ENCODE peak calls at places on chromosomes 16 and 17, in eight cellular contexts. Y is A549, X is GM12878, R is HCT116, Q is K562, O is SK-N-SH, J is GM23338, P is HepG2. U is an unnamed sample. For H3K4me1, the result is how much of the 10 kb centered on the place peaks cover.

GRCh38 chr17:62592305-62593099 is 35.0 kb upstream of the MRC2 start:
- DNase-seq in P (no peak), X (no peak), Q (no peak), Y (peak), O (no peak), J (no peak), R (no peak), U (no peak)

GRCh38 chr16:57061084-57061905 is 31.1 kb upstream of the CPNE2 start:
- DNase-seq in Y (no peak), R (no peak), P (peak), O (peak), X (no peak), J (no peak), Q (no peak), U (no peak)

GRCh38 chr17:49859991-49860953 is 12.4 kb upstream of the TAC4 start:
- DNase-seq in R (no peak), Y (peak), P (peak), X (no peak), O (no peak), Q (no peak), J (peak), U (no peak)

GRCh38 chr17:29063992-29064391 is 21.1 kb downstream of the PIPOX start:
- DNase-seq in P (no peak), Y (no peak), J (no peak), R (no peak), Q (no peak), O (no peak), X (no peak), U (no peak)

GRCh38 chr16:53968896-53969295 is 264.9 kb downstream of the FTO start:
- DNase-seq in Y (no peak), Q (no peak), O (no peak), R (no peak), J (no peak), P (no peak), X (no peak), U (no peak)

GRCh38 chr17:60598001-60598736 is 1.8 kb upstream of the PPM1D start:
- DNase-seq in Y (no peak), O (no peak), Q (no peak), P (no peak), X (no peak), R (no peak), J (no peak), U (no peak)

GRCh38 chr17:7132511-7133094 is 18.0 kb upstream of the ASGR2 start:
- DNase-seq in P (peak), R (no peak), O (no peak), J (peak), Y (no peak), X (peak), Q (no peak), U (no peak)

GRCh38 chr16:54808890-54809289 is 121.8 kb upstream of the IRX5 start:
- DNase-seq in J (no peak), Q (no peak), R (no peak), Y (no peak), O (no peak), P (no peak), X (no peak), U (no peak)

GRCh38 chr16:590165-590874 is 454 bp downstream of the RAB40C start:
- DNase-seq in X (no peak), P (no peak), O (peak), Q (peak), J (no peak), Y (no peak), R (no peak), U (no peak)

GRCh38 chr17:30341703-30342102 is 7.8 kb upstream of the TMIGD1 start:
- DNase-seq in Q (no peak), R (no peak), O (no peak), P (no peak), J (no peak), Y (no peak), X (no peak), U (no peak)

GRCh38 chr17:70137451-70138230 is 31.7 kb upstream of the KCNJ2 start:
- DNase-seq in J (peak), O (no peak), Y (peak), P (no peak), R (no peak), X (peak), Q (no peak), U (no peak)

GRCh38 chr17:74276561-74277009 is 2.6 kb downstream of the DNAI2 start:
- DNase-seq in J (no peak), O (no peak), Q (no peak), P (no peak), R (no peak), Y (no peak), X (no peak), U (no peak)

GRCh38 chr17:50102164-50102991 is 7.2 kb downstream of the PDK2 start:
- DNase-seq in Q (no peak), X (no peak), R (no peak), O (peak), J (no peak), P (peak), Y (no peak), U (no peak)

GRCh38 chr16:67901734-67902133 is 8.7 kb downstream of the PSKH1 start:
- DNase-seq in P (peak), O (no peak), X (no peak), Q (no peak), R (no peak), Y (no peak), J (no peak), U (no peak)

GRCh38 chr16:67892899-67893790 is at the start of gene PSKH1:
- DNase-seq in P (peak), O (peak), X (peak), Q (peak), Y (peak), R (peak), J (peak), U (peak)

GRCh38 chr16:67893791-67894399 is 841 bp downstream of the PSKH1 start:
- DNase-seq in Y (no peak), P (peak), X (no peak), J (no peak), Q (no peak), O (no peak), R (no peak), U (no peak)

GRCh38 chr16:67900156-67900555 is 7.1 kb downstream of the PSKH1 start:
- DNase-seq in Y (no peak), R (no peak), J (no peak), Q (no peak), X (no peak), O (no peak), P (no peak), U (no peak)

DNA sequence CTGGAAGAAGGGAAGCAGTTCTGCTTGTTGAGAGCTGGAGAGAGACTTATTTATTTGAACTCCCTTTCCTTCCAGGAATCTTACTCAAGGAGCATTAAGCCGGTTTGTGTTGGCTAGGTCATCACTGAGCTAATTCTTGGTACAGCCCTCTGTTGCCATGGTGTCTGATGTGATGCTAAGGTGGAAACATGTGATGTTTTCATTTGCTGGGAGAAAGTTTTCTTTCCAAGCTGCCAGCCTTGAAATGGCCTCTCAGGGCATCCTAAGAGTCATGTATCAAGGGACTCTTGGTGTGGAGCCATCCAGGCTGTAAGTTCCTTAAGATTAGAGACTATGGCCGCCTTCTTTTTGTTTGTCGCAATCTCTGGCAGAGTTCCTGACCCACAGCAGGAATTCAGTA is 4.2 kb downstream of the PSKH1 start:
- DNase-seq in X (no peak), Q (no peak), J (no peak), O (no peak), Y (no peak), P (no peak), R (no peak), U (no peak)
- H3K27ac ChIP-seq in X (no peak), Q (no peak), J (no peak), O (no peak), Y (no peak), P (no peak), R (no peak), U (no peak)

GRCh38 chr17:79789943-79790804 is 6.7 kb downstream of the CBX8 start:
- DNase-seq in Q (peak), R (no peak), X (no peak), O (peak), P (no peak), Y (peak), J (peak), U (no peak)
- TF ChIP-seq REST in Q (no peak), R (no peak), X (no peak), O (no peak), P (no peak), Y (no peak), J (no peak), U (no peak)

GRCh38 chr16:77193377-77193776 is 2.4 kb downstream of the MON1B start:
- DNase-seq in Y (no peak), Q (no peak), P (no peak), X (no peak), R (no peak), J (no peak), O (no peak), U (no peak)

GRCh38 chr16:77194295-77195231 is 3.6 kb downstream of the MON1B start:
- DNase-seq in R (no peak), Q (no peak), X (no peak), O (no peak), P (no peak), J (no peak), Y (no peak), U (no peak)

GRCh38 chr16:77190190-77190477 is 856 bp upstream of the MON1B start:
- DNase-seq in Y (no peak), X (no peak), R (no peak), P (no peak), Q (no peak), J (no peak), O (no peak), U (no peak)

GRCh38 chr16:77191259-77191969 is 424 bp downstream of the MON1B start:
- DNase-seq in P (no peak), R (no peak), Q (peak), J (no peak), O (peak), X (no peak), Y (peak), U (no peak)

GRCh38 chr16:77190478-77191258 is at the start of gene MON1B:
- DNase-seq in O (peak), Y (peak), Q (peak), J (peak), R (peak), P (peak), X (peak), U (peak)
- H3K4me1 ChIP-seq in O (under half), Y (under half), Q (under half), J (under half), R (under half), P (under half), X (under half), U (under half)

DNA sequence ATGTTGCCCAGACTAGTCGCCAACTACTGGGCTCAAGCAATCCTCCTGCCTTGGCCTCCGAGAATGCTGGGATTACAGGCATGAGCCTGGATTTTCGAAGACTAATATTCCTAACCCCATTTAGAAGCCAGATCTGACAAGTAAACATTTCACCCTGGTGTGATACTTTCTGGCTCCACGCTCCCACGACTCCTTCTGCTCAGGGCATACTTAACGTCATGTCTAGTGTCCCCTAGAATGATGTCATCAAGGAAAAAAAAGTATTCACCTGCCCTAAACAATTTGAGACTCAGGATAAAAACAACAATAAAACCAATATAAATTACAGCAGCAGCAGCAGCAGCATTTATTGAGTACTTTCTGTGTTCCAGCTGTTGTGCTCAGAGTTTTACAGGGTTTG is 13.2 kb downstream of the ITGB3 start:
- DNase-seq in X (no peak), Y (no peak), Q (no peak), O (no peak), R (no peak), P (no peak), J (no peak), U (no peak)
- H3K27ac ChIP-seq in X (no peak), Y (peak), Q (no peak), O (no peak), R (no peak), P (no peak), J (no peak), U (no peak)

DNA sequence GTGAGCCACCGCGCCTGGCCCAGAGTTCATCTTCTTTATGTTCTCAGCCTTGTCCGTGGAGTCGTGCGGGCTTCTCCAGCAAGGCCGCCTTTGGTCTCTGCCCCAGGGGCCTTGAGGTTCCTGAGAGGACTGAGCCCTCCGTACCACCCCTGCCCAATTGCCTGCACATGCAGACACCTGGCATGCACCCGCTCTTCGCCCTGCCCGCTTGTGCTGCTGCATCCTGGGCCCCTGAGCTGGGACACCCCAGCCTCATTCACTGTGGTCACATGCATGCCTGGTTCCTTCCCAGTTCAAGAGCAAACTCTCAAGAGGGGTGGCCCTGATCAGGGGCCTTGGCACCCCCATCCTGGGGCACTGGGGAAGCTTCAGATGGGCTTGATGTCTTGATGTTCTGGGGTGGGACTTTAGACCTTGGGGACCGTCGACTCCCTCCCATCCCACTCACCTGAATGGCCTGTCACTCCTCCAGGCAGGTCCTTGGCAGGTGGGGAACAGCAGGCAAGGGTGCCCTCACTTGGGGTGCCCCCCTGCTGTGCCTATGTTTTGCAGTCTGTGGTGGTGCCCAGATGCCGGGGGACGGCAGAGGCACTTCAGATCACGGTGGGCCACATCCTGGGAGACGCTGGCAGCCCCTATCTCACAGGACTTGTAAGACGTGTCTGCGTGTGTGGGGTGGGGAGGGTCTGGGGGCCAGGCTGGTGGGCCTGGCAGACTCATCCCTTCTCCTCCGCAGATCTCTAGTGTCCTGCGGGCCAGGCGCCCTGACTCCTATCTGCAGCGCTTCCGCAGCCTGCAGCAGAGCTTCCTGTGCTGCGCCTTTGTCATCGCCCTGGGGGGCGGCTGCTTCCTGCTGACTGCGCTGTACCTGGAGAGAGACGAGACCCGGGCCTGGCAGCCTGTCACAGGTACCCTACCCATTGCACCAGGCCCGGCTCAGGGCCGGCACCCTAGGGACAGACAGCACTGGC is 12.7 kb upstream of the SPNS2 start:
- DNase-seq in J (no peak), X (no peak), Q (no peak), Y (no peak), P (no peak), R (no peak), O (peak), U (no peak)
- TF ChIP-seq REST in J (no peak), X (no peak), Q (no peak), Y (no peak), P (no peak), R (no peak), O (no peak), U (no peak)

DNA sequence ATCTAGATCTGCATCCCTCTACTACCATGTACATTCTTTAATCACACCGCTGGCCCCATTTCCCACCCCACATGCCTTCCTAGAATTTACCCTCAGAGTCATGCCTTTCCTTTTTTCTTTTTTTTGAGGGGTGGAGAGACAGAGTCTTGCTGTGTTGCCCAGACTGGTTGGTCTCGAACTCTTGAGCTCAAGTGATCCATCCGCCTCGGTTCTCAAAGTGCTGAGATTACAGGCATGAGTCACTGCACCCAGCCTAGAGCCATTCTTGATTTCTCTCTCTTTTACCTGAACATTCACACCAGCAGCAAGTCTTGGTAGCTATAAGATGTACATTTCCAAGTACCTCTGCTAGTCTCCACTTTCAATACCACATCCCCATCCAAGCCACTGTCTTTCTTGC is 2.1 kb downstream of the PAGR1 start:
- DNase-seq in Y (no peak), O (no peak), Q (no peak), R (no peak), J (no peak), X (no peak), P (no peak), U (no peak)
- H3K4me1 ChIP-seq in Y (under half), O (half or more), Q (half or more), R (half or more), J (under half), X (under half), P (half or more), U (half or more)

GRCh38 chr16:84538441-84538840 is 34.0 kb upstream of the MEAK7 start:
- DNase-seq in P (no peak), X (no peak), R (no peak), Y (no peak), O (no peak), J (no peak), Q (no peak), U (no peak)

GRCh38 chr16:84540194-84540593 is 35.7 kb upstream of the MEAK7 start:
- DNase-seq in X (no peak), O (no peak), P (no peak), Y (no peak), R (no peak), J (no peak), Q (no peak), U (no peak)

GRCh38 chr16:84535851-84536250 is 31.4 kb upstream of the MEAK7 start:
- DNase-seq in O (no peak), X (no peak), Q (no peak), J (no peak), P (no peak), Y (no peak), R (no peak), U (no peak)

GRCh38 chr16:84535408-84535807 is 30.9 kb upstream of the MEAK7 start:
- DNase-seq in O (no peak), Q (no peak), R (no peak), P (peak), J (peak), Y (no peak), X (no peak), U (no peak)

DNA sequence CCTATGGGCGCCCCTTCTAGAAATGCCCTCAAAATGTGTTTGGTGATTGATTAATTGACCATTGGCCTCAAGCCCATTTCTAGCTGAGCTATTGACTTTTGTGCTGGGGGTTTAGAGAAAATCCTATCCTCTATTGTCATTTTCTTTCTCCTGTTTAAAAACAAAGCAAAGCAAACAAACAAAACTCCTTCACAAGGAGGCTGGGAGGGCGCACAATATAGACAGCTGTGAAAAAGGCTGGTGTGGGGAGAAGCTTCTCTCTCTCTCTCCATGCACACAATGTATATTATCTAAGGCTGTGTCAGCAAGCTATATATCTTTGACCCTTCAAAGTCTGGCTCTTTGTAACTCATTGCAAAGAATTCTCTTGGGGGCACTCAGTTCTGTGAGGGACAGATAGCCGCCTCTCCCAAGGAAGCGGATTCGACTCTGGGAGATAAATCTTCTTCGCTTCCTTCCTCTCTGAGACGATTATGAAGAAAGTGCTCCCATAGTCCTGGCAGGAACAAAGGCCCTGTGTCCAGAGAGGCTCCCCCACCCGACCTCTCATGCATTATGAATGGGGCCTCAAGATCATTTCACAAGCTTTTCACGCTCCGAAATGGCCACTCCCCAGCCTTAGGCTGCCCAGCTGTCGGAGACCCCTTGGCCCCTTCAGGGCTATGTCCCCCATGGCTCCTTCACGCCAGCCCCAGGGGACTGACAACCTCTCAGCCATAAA is 33.1 kb upstream of the MEAK7 start:
- DNase-seq in Y (no peak), X (no peak), Q (peak), R (no peak), P (no peak), J (no peak), O (no peak), U (no peak)
- H3K27ac ChIP-seq in Y (no peak), X (no peak), Q (peak), R (no peak), P (no peak), J (no peak), O (no peak), U (no peak)

GRCh38 chr17:9981344-9981915 is 76.4 kb upstream of the RCVRN start:
- DNase-seq in O (no peak), R (no peak), J (no peak), X (no peak), P (no peak), Q (no peak), Y (no peak), U (no peak)

GRCh38 chr17:9984768-9985167 is 79.7 kb upstream of the RCVRN start:
- DNase-seq in P (no peak), Q (no peak), R (no peak), O (no peak), Y (no peak), J (no peak), X (no peak), U (no peak)

GRCh38 chr17:9985622-9986021 is 80.6 kb upstream of the RCVRN start:
- DNase-seq in J (no peak), Q (no peak), P (no peak), R (no peak), X (no peak), Y (no peak), O (no peak), U (no peak)

GRCh38 chr17:9979463-9979995 is 74.5 kb upstream of the RCVRN start:
- DNase-seq in X (no peak), O (no peak), R (no peak), P (no peak), J (no peak), Q (no peak), Y (peak), U (no peak)

DNA sequence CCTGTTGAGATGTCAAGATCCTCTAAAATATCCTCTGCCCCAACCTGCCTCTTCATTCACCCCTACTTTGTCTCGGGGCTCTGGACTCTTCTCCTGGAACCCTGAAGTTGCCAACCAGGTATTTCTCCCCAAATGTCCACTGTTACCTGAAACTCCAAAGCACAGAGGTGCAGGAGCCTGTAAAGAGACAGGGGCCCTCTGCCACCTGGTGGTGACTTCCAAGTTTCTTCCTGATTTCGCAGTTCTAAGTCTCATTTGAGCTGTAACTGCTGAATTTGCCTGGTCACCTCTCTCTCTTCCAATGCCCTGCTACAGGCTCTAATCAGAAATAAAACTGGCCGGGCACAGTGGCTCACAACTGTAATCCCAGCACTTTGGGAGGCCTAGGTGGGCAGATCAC is 77.1 kb upstream of the RCVRN start:
- DNase-seq in O (no peak), Y (peak), J (peak), R (peak), P (peak), X (no peak), Q (peak), U (no peak)
- TF ChIP-seq REST in O (no peak), Y (no peak), J (no peak), R (no peak), P (no peak), X (no peak), Q (no peak), U (no peak)